ENCODE peak calls at places on chromosomes 1 and 21, in six cellular contexts. H, W, V, A, P and Z are unnamed samples.

GRCh38 chr1:40239626-40240025 is 8.1 kb upstream of the TMCO2 start:
- DNase-seq in H (no peak), W (no peak), V (no peak), A (no peak), P (no peak), Z (no peak)

GRCh38 chr1:167489581-167490340 is 28.6 kb downstream of the CD247 start:
- DNase-seq in H (no peak), W (no peak), V (no peak), A (no peak), P (no peak), Z (no peak)

GRCh38 chr1:192443616-192444015 is 126.8 kb downstream of the RGS21 start:
- DNase-seq in H (no peak), W (no peak), V (peak; percentile 14), A (no peak), P (no peak), Z (no peak)

GRCh38 chr21:44947111-44947929 is 7.5 kb downstream of the SLX9 start:
- DNase-seq in H (no peak), W (no peak), V (no peak), A (no peak), P (no peak), Z (no peak)

GRCh38 chr1:41108696-41109284 is 87.3 kb upstream of the SLFNL1 start:
- DNase-seq in H (no peak), W (peak; percentile 9), V (peak; percentile 30), A (no peak), P (no peak), Z (peak; percentile 2)

GRCh38 chr1:113534875-113535274 is 144.6 kb downstream of the MAGI3 start:
- DNase-seq in H (no peak), W (no peak), V (no peak), A (no peak), P (no peak), Z (no peak)

GRCh38 chr1:53572061-53572801 is 113.0 kb downstream of the DMRTB1 start:
- DNase-seq in H (no peak), W (peak; percentile 85), V (peak; percentile 88), A (no peak), P (peak; percentile 74), Z (peak; percentile 87)

GRCh38 chr1:207806531-207807394 is 54.9 kb downstream of the CD46 start:
- DNase-seq in H (no peak), W (no peak), V (peak; percentile 60), A (peak; percentile 34), P (no peak), Z (peak; percentile 41)

GRCh38 chr1:52403566-52404115 is 582 bp downstream of the ORC1 start:
- DNase-seq in H (no peak), W (peak; percentile 69), V (peak; percentile 85), A (peak; percentile 33), P (no peak), Z (peak; percentile 81)

GRCh38 chr1:225954753-225955152 is 13.7 kb upstream of the LEFTY2 start:
- DNase-seq in H (no peak), W (no peak), V (no peak), A (no peak), P (no peak), Z (no peak)

GRCh38 chr1:46725736-46726108 is 6.8 kb upstream of the EFCAB14 start:
- DNase-seq in H (no peak), W (no peak), V (peak; percentile 60), A (no peak), P (no peak), Z (no peak)

GRCh38 chr1:236864996-236865877 is 70.1 kb downstream of the MTR start:
- DNase-seq in H (no peak), W (no peak), V (no peak), A (no peak), P (no peak), Z (no peak)

GRCh38 chr1:167492509-167492910 is 25.8 kb downstream of the CD247 start:
- DNase-seq in H (no peak), W (no peak), V (no peak), A (no peak), P (no peak), Z (no peak)

GRCh38 chr1:52588535-52588934 is 13.6 kb upstream of the GPX7 start:
- DNase-seq in H (no peak), W (no peak), V (no peak), A (no peak), P (no peak), Z (no peak)

GRCh38 chr1:221458430-221459156 is 283.3 kb downstream of the DUSP10 start:
- DNase-seq in H (no peak), W (peak; percentile 55), V (peak; percentile 59), A (peak; percentile 20), P (no peak), Z (peak; percentile 89)

GRCh38 chr1:17210176-17210575 is 5.2 kb downstream of the PADI1 start:
- DNase-seq in H (no peak), W (no peak), V (no peak), A (no peak), P (no peak), Z (peak; percentile 43)

GRCh38 chr1:101165944-101166343 is 70.9 kb upstream of the S1PR1 start:
- DNase-seq in H (no peak), W (no peak), V (no peak), A (no peak), P (no peak), Z (no peak)

GRCh38 chr1:106526650-106527049 is 529.8 kb upstream of the PRMT6 start:
- DNase-seq in H (no peak), W (no peak), V (peak; percentile 60), A (peak; percentile 48), P (no peak), Z (peak; percentile 3)

GRCh38 chr1:226915672-226915995 is 24.5 kb upstream of the COQ8A start:
- DNase-seq in H (no peak), W (no peak), V (no peak), A (no peak), P (no peak), Z (no peak)

GRCh38 chr1:183877321-183877720 is 72.4 kb downstream of the RGL1 start:
- DNase-seq in H (no peak), W (peak; percentile 45), V (peak; percentile 27), A (peak; percentile 50), P (no peak), Z (peak; percentile 64)

GRCh38 chr21:36966066-36966845 is at the start of gene HLCS:
- DNase-seq in H (peak; percentile 55), W (peak; percentile 90), V (peak; percentile 76), A (no peak), P (peak; percentile 70), Z (peak; percentile 70)